ENCODE peak calls at places on chromosomes 5 and 9, in ten cellular contexts. One of them, this sample, is unnamed.

GRCh38 chr5:52779213-52779612 is 8.5 kb upstream of the ITGA1 start:
- DNase-seq in tibial artery: no peak
- DNase-seq in aorta: no peak
- DNase-seq in breast epithelium: no peak
- DNase-seq in pancreas: no peak
- DNase-seq in psoas muscle: no peak
- DNase-seq in thoracic aorta: no peak
- DNase-seq in substantia nigra: no peak
- DNase-seq in RWPE1: no peak
- DNase-seq in H1: no peak
- DNase-seq in this sample: no peak

GRCh38 chr9:111825468-111826145 is 30.9 kb upstream of the SHOC1 start:
- DNase-seq in thoracic aorta: no peak
- DNase-seq in psoas muscle: no peak
- DNase-seq in H1: no peak
- DNase-seq in substantia nigra: no peak
- DNase-seq in pancreas: no peak
- DNase-seq in aorta: no peak
- DNase-seq in tibial artery: no peak
- DNase-seq in RWPE1: peak
- DNase-seq in breast epithelium: no peak
- DNase-seq in this sample: no peak

GRCh38 chr9:101586651-101587050 is 8.1 kb downstream of the PPP3R2 start:
- DNase-seq in tibial artery: no peak
- DNase-seq in pancreas: no peak
- DNase-seq in RWPE1: no peak
- DNase-seq in psoas muscle: no peak
- DNase-seq in substantia nigra: no peak
- DNase-seq in aorta: no peak
- DNase-seq in breast epithelium: no peak
- DNase-seq in H1: no peak
- DNase-seq in thoracic aorta: no peak
- DNase-seq in this sample: no peak

GRCh38 chr9:92616199-92617129 is 53.5 kb downstream of the IPPK start:
- DNase-seq in psoas muscle: peak
- DNase-seq in H1: no peak
- DNase-seq in thoracic aorta: no peak
- DNase-seq in aorta: peak
- DNase-seq in tibial artery: no peak
- DNase-seq in pancreas: no peak
- DNase-seq in substantia nigra: no peak
- DNase-seq in breast epithelium: peak
- DNase-seq in RWPE1: no peak
- DNase-seq in this sample: no peak

GRCh38 chr9:135504262-135505229 is 4.1 kb downstream of the MRPS2 start:
- DNase-seq in breast epithelium: no peak
- DNase-seq in RWPE1: peak
- DNase-seq in psoas muscle: peak
- DNase-seq in aorta: peak
- DNase-seq in thoracic aorta: no peak
- DNase-seq in H1: no peak
- DNase-seq in substantia nigra: peak
- DNase-seq in pancreas: no peak
- DNase-seq in tibial artery: peak
- DNase-seq in this sample: peak

GRCh38 chr5:147044868-147045267 is 166.3 kb upstream of the PPP2R2B start:
- DNase-seq in thoracic aorta: no peak
- DNase-seq in psoas muscle: no peak
- DNase-seq in substantia nigra: no peak
- DNase-seq in RWPE1: no peak
- DNase-seq in tibial artery: no peak
- DNase-seq in breast epithelium: no peak
- DNase-seq in pancreas: no peak
- DNase-seq in H1: no peak
- DNase-seq in aorta: no peak
- DNase-seq in this sample: no peak

GRCh38 chr9:134325813-134326753 is at the start of gene RXRA:
- DNase-seq in tibial artery: peak
- DNase-seq in aorta: peak
- DNase-seq in H1: no peak
- DNase-seq in thoracic aorta: no peak
- DNase-seq in breast epithelium: peak
- DNase-seq in substantia nigra: no peak
- DNase-seq in RWPE1: peak
- DNase-seq in psoas muscle: peak
- DNase-seq in pancreas: peak
- DNase-seq in this sample: peak

GRCh38 chr9:123401879-123402513 is 46.0 kb downstream of the CRB2 start:
- DNase-seq in H1: no peak
- DNase-seq in breast epithelium: no peak
- DNase-seq in aorta: no peak
- DNase-seq in RWPE1: peak
- DNase-seq in substantia nigra: no peak
- DNase-seq in thoracic aorta: no peak
- DNase-seq in tibial artery: no peak
- DNase-seq in pancreas: no peak
- DNase-seq in psoas muscle: no peak
- DNase-seq in this sample: peak

GRCh38 chr5:82467006-82467561 is 188.9 kb upstream of the RPS23 start:
- DNase-seq in H1: no peak
- DNase-seq in psoas muscle: peak
- DNase-seq in aorta: peak
- DNase-seq in RWPE1: no peak
- DNase-seq in pancreas: no peak
- DNase-seq in thoracic aorta: no peak
- DNase-seq in substantia nigra: no peak
- DNase-seq in breast epithelium: no peak
- DNase-seq in tibial artery: peak
- DNase-seq in this sample: no peak

GRCh38 chr9:128420060-128420650 is 502 bp upstream of the CERCAM start:
- DNase-seq in psoas muscle: peak
- DNase-seq in aorta: peak
- DNase-seq in H1: no peak
- DNase-seq in pancreas: peak
- DNase-seq in RWPE1: peak
- DNase-seq in breast epithelium: peak
- DNase-seq in tibial artery: peak
- DNase-seq in thoracic aorta: no peak
- DNase-seq in substantia nigra: no peak
- DNase-seq in this sample: peak

GRCh38 chr5:9265391-9266287 is 280.2 kb downstream of the SEMA5A start:
- DNase-seq in breast epithelium: peak
- DNase-seq in thoracic aorta: no peak
- DNase-seq in substantia nigra: no peak
- DNase-seq in tibial artery: no peak
- DNase-seq in RWPE1: peak
- DNase-seq in H1: peak
- DNase-seq in pancreas: no peak
- DNase-seq in aorta: peak
- DNase-seq in psoas muscle: no peak
- DNase-seq in this sample: peak

GRCh38 chr5:23631283-23632045 is 124.1 kb downstream of the PRDM9 start:
- DNase-seq in H1: no peak
- DNase-seq in psoas muscle: no peak
- DNase-seq in RWPE1: peak
- DNase-seq in pancreas: no peak
- DNase-seq in tibial artery: no peak
- DNase-seq in breast epithelium: no peak
- DNase-seq in substantia nigra: no peak
- DNase-seq in thoracic aorta: no peak
- DNase-seq in aorta: no peak
- DNase-seq in this sample: no peak

GRCh38 chr5:159341914-159342313 is 11.6 kb upstream of the IL12B start:
- DNase-seq in aorta: peak
- DNase-seq in breast epithelium: peak
- DNase-seq in H1: no peak
- DNase-seq in substantia nigra: no peak
- DNase-seq in psoas muscle: peak
- DNase-seq in thoracic aorta: peak
- DNase-seq in RWPE1: peak
- DNase-seq in pancreas: peak
- DNase-seq in tibial artery: peak
- DNase-seq in this sample: peak

GRCh38 chr5:108461628-108462367 is 79.9 kb upstream of the FBXL17 start:
- DNase-seq in aorta: no peak
- DNase-seq in breast epithelium: no peak
- DNase-seq in thoracic aorta: no peak
- DNase-seq in H1: no peak
- DNase-seq in RWPE1: peak
- DNase-seq in tibial artery: no peak
- DNase-seq in psoas muscle: no peak
- DNase-seq in pancreas: no peak
- DNase-seq in substantia nigra: no peak
- DNase-seq in this sample: no peak

GRCh38 chr5:85938201-85938600 is 679.5 kb upstream of the COX7C start:
- DNase-seq in thoracic aorta: no peak
- DNase-seq in breast epithelium: no peak
- DNase-seq in aorta: no peak
- DNase-seq in tibial artery: no peak
- DNase-seq in RWPE1: no peak
- DNase-seq in psoas muscle: no peak
- DNase-seq in pancreas: no peak
- DNase-seq in substantia nigra: no peak
- DNase-seq in H1: no peak
- DNase-seq in this sample: no peak

GRCh38 chr5:27815061-27815460 is 776.7 kb upstream of the CDH9 start:
- DNase-seq in breast epithelium: no peak
- DNase-seq in thoracic aorta: no peak
- DNase-seq in psoas muscle: no peak
- DNase-seq in substantia nigra: no peak
- DNase-seq in aorta: no peak
- DNase-seq in pancreas: no peak
- DNase-seq in H1: no peak
- DNase-seq in RWPE1: no peak
- DNase-seq in tibial artery: no peak
- DNase-seq in this sample: no peak

GRCh38 chr5:112183103-112183634 is 235.9 kb downstream of the EPB41L4A start:
- DNase-seq in tibial artery: no peak
- DNase-seq in aorta: no peak
- DNase-seq in RWPE1: peak
- DNase-seq in substantia nigra: no peak
- DNase-seq in H1: no peak
- DNase-seq in breast epithelium: no peak
- DNase-seq in thoracic aorta: no peak
- DNase-seq in psoas muscle: no peak
- DNase-seq in pancreas: peak
- DNase-seq in this sample: no peak

DNA sequence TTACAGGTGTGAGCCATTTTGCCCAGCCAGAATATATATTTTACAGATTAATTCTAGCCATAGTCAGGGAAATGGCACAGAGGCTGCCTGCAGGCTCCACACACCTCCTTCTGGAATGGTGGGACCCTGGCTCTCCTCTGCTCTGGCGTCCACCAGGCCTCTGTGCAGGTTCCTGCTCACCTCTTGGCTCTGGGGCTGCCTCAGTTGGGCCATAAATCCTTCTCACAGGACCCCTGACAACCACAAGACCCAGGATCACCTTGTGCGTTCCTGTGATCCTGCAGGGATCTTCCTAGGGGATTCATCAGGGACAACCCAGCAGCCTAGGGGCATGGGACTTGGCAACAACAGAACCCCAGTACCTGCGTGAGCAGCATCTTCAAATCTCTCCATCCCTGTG is 93.0 kb upstream of the FSTL4 start:
- DNase-seq in aorta: no peak
- DNase-seq in thoracic aorta: no peak
- DNase-seq in RWPE1: no peak
- DNase-seq in pancreas: no peak
- DNase-seq in tibial artery: no peak
- DNase-seq in substantia nigra: no peak
- DNase-seq in psoas muscle: no peak
- DNase-seq in breast epithelium: no peak
- DNase-seq in H1: no peak
- DNase-seq in this sample: no peak
- H3K27ac ChIP-seq in aorta: no peak
- H3K27ac ChIP-seq in thoracic aorta: no peak
- H3K27ac ChIP-seq in RWPE1: no peak
- H3K27ac ChIP-seq in pancreas: no peak
- H3K27ac ChIP-seq in tibial artery: no peak
- H3K27ac ChIP-seq in substantia nigra: no peak
- H3K27ac ChIP-seq in psoas muscle: no peak
- H3K27ac ChIP-seq in breast epithelium: no peak
- H3K27ac ChIP-seq in H1: no peak
- H3K27ac ChIP-seq in this sample: no peak

GRCh38 chr9:34989056-34989945 is at the start of gene DNAJB5:
- DNase-seq in RWPE1: peak
- DNase-seq in thoracic aorta: peak
- DNase-seq in breast epithelium: peak
- DNase-seq in substantia nigra: peak
- DNase-seq in H1: peak
- DNase-seq in pancreas: peak
- DNase-seq in aorta: peak
- DNase-seq in psoas muscle: peak
- DNase-seq in tibial artery: peak
- DNase-seq in this sample: peak
- H3K27ac ChIP-seq in RWPE1: peak
- H3K27ac ChIP-seq in thoracic aorta: peak
- H3K27ac ChIP-seq in breast epithelium: peak
- H3K27ac ChIP-seq in substantia nigra: peak
- H3K27ac ChIP-seq in H1: peak
- H3K27ac ChIP-seq in pancreas: peak
- H3K27ac ChIP-seq in aorta: peak
- H3K27ac ChIP-seq in psoas muscle: peak
- H3K27ac ChIP-seq in tibial artery: peak
- H3K27ac ChIP-seq in this sample: peak

GRCh38 chr9:2568689-2569088 is 52.9 kb upstream of the VLDLR start:
- DNase-seq in RWPE1: no peak
- DNase-seq in substantia nigra: no peak
- DNase-seq in pancreas: no peak
- DNase-seq in breast epithelium: no peak
- DNase-seq in H1: no peak
- DNase-seq in aorta: no peak
- DNase-seq in tibial artery: no peak
- DNase-seq in thoracic aorta: no peak
- DNase-seq in psoas muscle: no peak
- DNase-seq in this sample: no peak
- H3K27ac ChIP-seq in RWPE1: no peak
- H3K27ac ChIP-seq in substantia nigra: no peak
- H3K27ac ChIP-seq in pancreas: no peak
- H3K27ac ChIP-seq in breast epithelium: no peak
- H3K27ac ChIP-seq in H1: no peak
- H3K27ac ChIP-seq in aorta: peak
- H3K27ac ChIP-seq in tibial artery: peak
- H3K27ac ChIP-seq in thoracic aorta: peak
- H3K27ac ChIP-seq in psoas muscle: peak
- H3K27ac ChIP-seq in this sample: no peak

DNA sequence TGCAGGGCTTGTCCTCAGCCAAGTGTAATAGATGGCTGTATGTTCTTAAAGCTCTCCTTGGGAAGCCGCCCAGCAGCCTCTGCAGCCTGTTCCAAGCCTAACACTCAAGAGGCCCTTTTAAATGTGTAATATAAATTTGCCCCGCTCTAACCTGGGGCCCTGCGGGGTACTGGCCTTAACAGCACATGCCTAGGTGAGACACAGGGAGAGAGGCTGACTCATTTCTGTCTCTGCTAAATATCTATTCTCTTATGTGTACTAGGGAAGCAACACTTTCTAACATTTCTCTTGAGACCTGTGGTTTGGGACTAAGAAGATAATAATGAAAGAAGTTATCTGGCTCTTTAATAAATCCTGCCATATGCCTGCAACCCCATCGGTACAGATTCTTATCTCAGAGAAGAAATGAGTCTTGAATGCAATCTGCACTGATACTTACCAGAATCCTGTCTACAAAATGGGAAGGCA is 14.7 kb upstream of the TGFBI start:
- DNase-seq in thoracic aorta: no peak
- DNase-seq in pancreas: no peak
- DNase-seq in aorta: no peak
- DNase-seq in tibial artery: no peak
- DNase-seq in psoas muscle: no peak
- DNase-seq in substantia nigra: no peak
- DNase-seq in breast epithelium: no peak
- DNase-seq in RWPE1: no peak
- DNase-seq in H1: no peak
- DNase-seq in this sample: peak
- H3K27ac ChIP-seq in thoracic aorta: peak
- H3K27ac ChIP-seq in pancreas: no peak
- H3K27ac ChIP-seq in aorta: no peak
- H3K27ac ChIP-seq in tibial artery: peak
- H3K27ac ChIP-seq in psoas muscle: no peak
- H3K27ac ChIP-seq in substantia nigra: no peak
- H3K27ac ChIP-seq in breast epithelium: no peak
- H3K27ac ChIP-seq in RWPE1: peak
- H3K27ac ChIP-seq in H1: no peak
- H3K27ac ChIP-seq in this sample: no peak